ENCODE peak calls at places on chromosomes 11 and 22, in six cellular contexts. One of them, this sample, is unnamed.
A peak's percentile ranks its signal among the peaks of the same experiment; 100 is the strongest.

GRCh38 chr11:24925091-24925490 is 428.2 kb downstream of the LUZP2 start:
- DNase-seq in K562: no peak
- DNase-seq in vagina: no peak
- DNase-seq in esophagus squamous epithelium: no peak
- DNase-seq in HCT116: no peak
- DNase-seq in NB4: no peak
- DNase-seq in this sample: no peak

GRCh38 chr11:9172394-9172793 is 81.0 kb upstream of the SCUBE2 start:
- DNase-seq in K562: no peak
- DNase-seq in vagina: no peak
- DNase-seq in esophagus squamous epithelium: no peak
- DNase-seq in HCT116: no peak
- DNase-seq in NB4: no peak
- DNase-seq in this sample: no peak

GRCh38 chr11:33970984-33971466 is 79.1 kb upstream of the LMO2 start:
- DNase-seq in K562: peak; percentile 44
- DNase-seq in vagina: no peak
- DNase-seq in esophagus squamous epithelium: no peak
- DNase-seq in HCT116: peak; percentile 64
- DNase-seq in NB4: peak; percentile 76
- DNase-seq in this sample: peak; percentile 47

GRCh38 chr11:60739114-60739513 is 14.6 kb downstream of the MS4A18 start:
- DNase-seq in K562: peak; percentile 21
- DNase-seq in vagina: no peak
- DNase-seq in esophagus squamous epithelium: no peak
- DNase-seq in HCT116: no peak
- DNase-seq in NB4: no peak
- DNase-seq in this sample: no peak

GRCh38 chr22:20271114-20271994 is 3.2 kb upstream of the RTN4R start:
- DNase-seq in K562: no peak
- DNase-seq in vagina: no peak
- DNase-seq in esophagus squamous epithelium: no peak
- DNase-seq in HCT116: no peak
- DNase-seq in NB4: no peak
- DNase-seq in this sample: no peak

GRCh38 chr11:7696424-7696823 is 9.9 kb downstream of the OVCH2 start:
- DNase-seq in K562: no peak
- DNase-seq in vagina: no peak
- DNase-seq in esophagus squamous epithelium: no peak
- DNase-seq in HCT116: no peak
- DNase-seq in NB4: no peak
- DNase-seq in this sample: no peak

GRCh38 chr22:50289942-50290630 is 17.4 kb downstream of the PLXNB2 start:
- DNase-seq in K562: no peak
- DNase-seq in vagina: no peak
- DNase-seq in esophagus squamous epithelium: no peak
- DNase-seq in HCT116: no peak
- DNase-seq in NB4: no peak
- DNase-seq in this sample: no peak

GRCh38 chr22:39148024-39148726 is 4.3 kb downstream of the CBX7 start:
- DNase-seq in K562: no peak
- DNase-seq in vagina: no peak
- DNase-seq in esophagus squamous epithelium: no peak
- DNase-seq in HCT116: no peak
- DNase-seq in NB4: no peak
- DNase-seq in this sample: no peak

GRCh38 chr22:40607506-40607905 is 29.0 kb downstream of the MRTFA start:
- DNase-seq in K562: no peak
- DNase-seq in vagina: no peak
- DNase-seq in esophagus squamous epithelium: no peak
- DNase-seq in HCT116: no peak
- DNase-seq in NB4: no peak
- DNase-seq in this sample: no peak

GRCh38 chr11:70243912-70244652 is 26.4 kb upstream of the PPFIA1 start:
- DNase-seq in K562: no peak
- DNase-seq in vagina: no peak
- DNase-seq in esophagus squamous epithelium: no peak
- DNase-seq in HCT116: no peak
- DNase-seq in NB4: no peak
- DNase-seq in this sample: no peak

GRCh38 chr11:15127341-15127740 is 12.6 kb downstream of the INSC start:
- DNase-seq in K562: no peak
- DNase-seq in vagina: no peak
- DNase-seq in esophagus squamous epithelium: no peak
- DNase-seq in HCT116: no peak
- DNase-seq in NB4: no peak
- DNase-seq in this sample: no peak

GRCh38 chr11:62600367-62601113 is 1.1 kb downstream of the MTA2 start:
- DNase-seq in K562: no peak
- DNase-seq in vagina: no peak
- DNase-seq in esophagus squamous epithelium: no peak
- DNase-seq in HCT116: no peak
- DNase-seq in NB4: peak; percentile 59
- DNase-seq in this sample: no peak

GRCh38 chr11:62601114-62601363 is 626 bp downstream of the MTA2 start:
- DNase-seq in K562: peak; percentile 60
- DNase-seq in vagina: no peak
- DNase-seq in esophagus squamous epithelium: no peak
- DNase-seq in HCT116: no peak
- DNase-seq in NB4: peak; percentile 60
- DNase-seq in this sample: peak; percentile 39

GRCh38 chr11:62601364-62602140 is at the start of gene MTA2:
- DNase-seq in K562: peak; percentile 87
- DNase-seq in vagina: no peak
- DNase-seq in esophagus squamous epithelium: peak; percentile 92
- DNase-seq in HCT116: peak; percentile 95
- DNase-seq in NB4: peak; percentile 99
- DNase-seq in this sample: peak; percentile 95

GRCh38 chr11:62599069-62599696 is 2.5 kb downstream of the MTA2 start:
- DNase-seq in K562: peak; percentile 95
- DNase-seq in vagina: no peak
- DNase-seq in esophagus squamous epithelium: peak; percentile 89
- DNase-seq in HCT116: peak; percentile 99
- DNase-seq in NB4: peak; percentile 100
- DNase-seq in this sample: peak; percentile 96

GRCh38 chr11:62599909-62600308 is 1.8 kb downstream of the MTA2 start:
- DNase-seq in K562: no peak
- DNase-seq in vagina: no peak
- DNase-seq in esophagus squamous epithelium: no peak
- DNase-seq in HCT116: no peak
- DNase-seq in NB4: no peak
- DNase-seq in this sample: no peak
- TF ChIP-seq POLR2A in K562: no peak
- TF ChIP-seq POLR2A in vagina: no peak
- TF ChIP-seq POLR2A in esophagus squamous epithelium: no peak
- TF ChIP-seq POLR2A in HCT116: no peak
- TF ChIP-seq POLR2A in NB4: no peak
- TF ChIP-seq POLR2A in this sample: peak; percentile 35

DNA sequence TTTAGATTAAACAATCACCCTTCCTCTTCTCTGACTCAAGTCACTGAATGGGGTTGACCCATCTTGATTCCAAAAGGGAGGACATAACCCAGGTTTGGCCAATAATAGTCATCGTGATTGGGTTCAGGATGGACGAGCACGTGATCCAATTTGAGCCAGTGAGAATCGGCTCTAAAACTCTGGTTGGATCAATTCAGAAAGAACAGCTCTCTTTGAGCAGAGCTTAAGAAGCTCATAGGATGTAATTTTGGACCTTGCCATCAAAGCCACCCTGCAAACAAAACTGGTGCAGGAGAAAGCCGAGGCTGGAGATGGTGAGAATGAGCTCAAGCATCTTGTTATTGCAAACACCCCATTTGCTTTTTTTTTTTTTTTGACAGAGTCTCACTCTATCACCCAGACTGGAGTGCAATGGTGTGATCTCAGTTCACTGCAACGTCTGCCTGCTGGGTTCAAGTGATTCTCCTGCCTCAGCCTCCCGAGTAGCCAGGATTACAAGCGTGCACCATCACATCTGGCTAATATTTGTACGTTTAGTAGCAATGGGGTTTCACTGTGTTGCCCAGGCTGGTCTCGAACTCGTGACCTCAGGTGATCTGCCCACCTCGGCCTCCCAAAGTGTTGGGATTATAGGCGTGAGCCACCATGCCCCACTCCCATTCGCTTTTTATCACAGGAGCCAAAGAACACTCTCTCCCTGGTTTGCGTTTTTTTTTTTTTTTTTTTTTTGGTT is 13.9 kb upstream of the MIAT start:
- DNase-seq in K562: no peak
- DNase-seq in vagina: no peak
- DNase-seq in esophagus squamous epithelium: no peak
- DNase-seq in HCT116: no peak
- DNase-seq in NB4: no peak
- DNase-seq in this sample: no peak
- TF ChIP-seq POLR2A in K562: no peak
- TF ChIP-seq POLR2A in vagina: no peak
- TF ChIP-seq POLR2A in esophagus squamous epithelium: no peak
- TF ChIP-seq POLR2A in HCT116: no peak
- TF ChIP-seq POLR2A in NB4: no peak
- TF ChIP-seq POLR2A in this sample: no peak

DNA sequence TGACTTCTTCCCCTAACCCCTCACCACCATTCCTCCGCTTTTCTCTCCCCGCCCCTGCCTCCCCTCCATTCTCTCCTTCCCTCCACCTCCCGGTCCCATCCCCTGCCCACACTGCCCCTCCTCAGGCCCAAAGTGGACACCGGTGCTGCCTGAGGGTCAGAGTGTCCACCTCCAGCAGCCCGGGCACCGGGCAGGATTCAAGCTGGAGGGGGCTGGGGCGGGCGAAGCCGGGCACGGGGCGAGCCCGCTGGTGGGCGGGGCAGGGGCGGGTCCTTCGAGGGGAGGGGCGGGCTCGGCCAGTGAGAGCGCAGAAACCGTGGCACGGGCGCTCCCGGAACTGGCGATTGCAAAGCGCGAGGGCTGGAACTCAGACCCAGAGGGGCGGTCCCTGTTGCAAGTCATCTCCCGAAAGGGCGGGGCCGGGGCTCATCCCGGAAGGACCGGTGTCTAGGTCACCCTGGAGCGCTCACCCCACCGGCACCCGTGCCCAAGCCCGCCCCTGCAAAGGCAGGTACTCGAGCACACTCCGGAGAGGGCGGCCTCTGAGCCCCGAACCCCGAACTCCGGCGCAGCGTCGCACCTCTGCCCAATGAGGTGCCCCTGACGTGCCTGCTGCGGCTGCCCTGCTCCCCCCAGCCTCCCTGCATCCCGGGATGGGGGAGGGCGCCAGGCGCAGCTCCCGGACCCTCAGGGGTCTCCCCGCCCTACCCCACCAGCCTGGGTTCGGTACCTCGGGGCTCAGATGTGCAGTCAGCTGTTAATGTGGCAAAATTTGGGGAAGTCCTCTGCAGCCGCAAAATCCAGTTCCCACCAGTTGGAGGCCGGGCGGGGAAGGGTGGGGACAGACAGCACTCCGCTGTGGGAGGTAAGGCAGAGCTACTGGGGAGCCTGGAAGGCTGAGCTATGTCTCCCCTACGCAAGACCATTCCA is 16.5 kb upstream of the CDKN1C start:
- DNase-seq in K562: peak; percentile 97
- DNase-seq in vagina: no peak
- DNase-seq in esophagus squamous epithelium: peak; percentile 84
- DNase-seq in HCT116: peak; percentile 74
- DNase-seq in NB4: peak; percentile 93
- DNase-seq in this sample: peak; percentile 99
- TF ChIP-seq POLR2A in K562: peak; percentile 82
- TF ChIP-seq POLR2A in vagina: no peak
- TF ChIP-seq POLR2A in esophagus squamous epithelium: no peak
- TF ChIP-seq POLR2A in HCT116: no peak
- TF ChIP-seq POLR2A in NB4: peak; percentile 34
- TF ChIP-seq POLR2A in this sample: peak; percentile 67

DNA sequence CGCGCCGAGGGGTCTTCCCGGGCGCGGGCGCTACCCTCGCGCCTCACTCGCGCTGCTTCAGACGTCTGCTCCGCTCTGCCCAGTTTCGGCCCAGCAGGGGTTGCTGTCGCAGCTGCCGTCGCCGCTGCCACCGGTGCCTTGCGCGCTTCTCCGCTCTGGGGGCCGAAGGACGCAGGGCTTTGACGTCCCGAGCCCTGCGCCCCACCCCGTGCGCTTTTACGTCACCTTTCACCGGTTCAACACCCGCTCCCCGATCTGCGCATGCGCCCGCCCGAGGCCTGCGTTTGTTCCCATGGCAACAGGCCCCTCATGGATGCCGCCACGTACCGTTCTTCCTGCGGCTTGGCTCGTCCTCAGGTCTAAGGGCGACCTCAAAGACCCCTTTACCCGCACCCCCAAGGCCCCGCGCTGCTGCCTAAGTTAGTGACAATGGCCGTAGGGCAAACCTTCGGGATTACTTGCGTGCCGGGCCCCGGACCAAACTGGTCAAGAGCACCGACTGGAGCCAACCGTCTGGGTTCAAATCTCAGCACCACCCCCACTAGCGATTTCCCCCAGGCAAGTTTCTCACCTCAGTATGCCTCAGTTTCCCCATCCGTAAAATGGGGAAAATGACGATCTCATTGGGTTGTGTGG is 642 bp upstream of the CDK2AP2 start:
- DNase-seq in K562: peak; percentile 100
- DNase-seq in vagina: no peak
- DNase-seq in esophagus squamous epithelium: peak; percentile 80
- DNase-seq in HCT116: peak; percentile 90
- DNase-seq in NB4: peak; percentile 96
- DNase-seq in this sample: peak; percentile 99
- TF ChIP-seq POLR2A in K562: peak; percentile 86
- TF ChIP-seq POLR2A in vagina: no peak
- TF ChIP-seq POLR2A in esophagus squamous epithelium: peak; percentile 69
- TF ChIP-seq POLR2A in HCT116: peak; percentile 5
- TF ChIP-seq POLR2A in NB4: peak; percentile 40
- TF ChIP-seq POLR2A in this sample: peak; percentile 58

DNA sequence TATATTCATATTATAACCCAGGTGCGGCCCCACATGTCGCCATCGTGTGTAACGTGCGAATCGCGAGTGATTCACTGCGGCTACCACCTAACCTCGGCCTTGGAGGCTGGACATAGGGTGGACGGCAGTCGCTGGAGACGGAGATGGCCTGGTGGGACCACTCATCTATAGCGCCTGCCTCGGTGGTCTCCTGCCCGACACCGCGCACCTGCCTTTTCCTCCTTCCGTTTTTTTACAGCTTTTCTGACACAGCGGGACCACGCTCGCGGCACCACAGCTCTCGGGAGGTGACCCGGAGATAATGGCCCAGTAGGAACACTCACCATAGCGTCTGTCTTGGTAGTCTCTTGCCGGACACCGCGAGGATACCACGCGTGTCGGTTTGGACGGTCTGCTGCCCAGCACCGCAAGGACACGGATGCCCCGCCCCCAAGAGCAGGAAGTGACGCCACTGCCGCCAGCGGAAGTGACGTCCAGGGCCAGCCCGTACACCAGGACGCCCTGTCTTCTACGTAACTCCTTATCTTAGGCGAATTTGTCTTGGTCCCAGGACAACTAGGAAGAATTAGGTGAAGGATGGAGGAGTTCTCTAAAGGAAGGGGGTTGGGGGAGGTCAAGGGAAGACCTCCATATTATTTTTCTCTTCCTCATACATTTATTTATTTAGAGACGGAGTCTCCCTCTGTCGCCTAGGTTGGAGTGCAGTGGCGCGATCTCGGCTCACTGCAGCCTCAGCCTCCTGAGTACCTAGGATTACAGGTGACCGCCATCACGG is 6.4 kb downstream of the SNU13 start:
- DNase-seq in K562: peak; percentile 87
- DNase-seq in vagina: no peak
- DNase-seq in esophagus squamous epithelium: no peak
- DNase-seq in HCT116: peak; percentile 73
- DNase-seq in NB4: peak; percentile 87
- DNase-seq in this sample: peak; percentile 67
- TF ChIP-seq POLR2A in K562: peak; percentile 92
- TF ChIP-seq POLR2A in vagina: no peak
- TF ChIP-seq POLR2A in esophagus squamous epithelium: no peak
- TF ChIP-seq POLR2A in HCT116: peak; percentile 30
- TF ChIP-seq POLR2A in NB4: peak; percentile 49
- TF ChIP-seq POLR2A in this sample: peak; percentile 72

GRCh38 chr11:121696177-121696863 is 243.6 kb upstream of the SORL1-AS1 start:
- DNase-seq in K562: no peak
- DNase-seq in vagina: no peak
- DNase-seq in esophagus squamous epithelium: no peak
- DNase-seq in HCT116: no peak
- DNase-seq in NB4: no peak
- DNase-seq in this sample: no peak
- TF ChIP-seq POLR2A in K562: no peak
- TF ChIP-seq POLR2A in vagina: no peak
- TF ChIP-seq POLR2A in esophagus squamous epithelium: no peak
- TF ChIP-seq POLR2A in HCT116: no peak
- TF ChIP-seq POLR2A in NB4: no peak
- TF ChIP-seq POLR2A in this sample: no peak